ENCODE peak calls at places on chromosomes 16 and 17, in eight cellular contexts. U, F, S, R, T, E, I and C are unnamed samples.

GRCh38 chr17:82013341-82013740 is 9.3 kb downstream of the CENPX start:
- DNase-seq in S (no peak), T (no peak), F (no peak), U (peak; percentile 32), R (no peak), I (no peak), E (no peak), C (no peak)

GRCh38 chr17:74089869-74090464 is 113.5 kb upstream of the RPL38 start:
- DNase-seq in E (peak; percentile 53), F (no peak), I (no peak), S (peak; percentile 16), U (no peak), R (peak; percentile 8), T (peak; percentile 4), C (peak; percentile 1)

GRCh38 chr17:57918017-57918895 is 37.0 kb downstream of the CUEDC1 start:
- DNase-seq in F (no peak), T (no peak), R (no peak), E (no peak), S (peak; percentile 32), U (no peak), I (no peak), C (no peak)

GRCh38 chr16:89115216-89115949 is 21.7 kb downstream of the ACSF3 start:
- DNase-seq in F (no peak), E (peak; percentile 60), U (peak; percentile 30), R (peak; percentile 65), T (no peak), I (no peak), S (no peak), C (no peak)

GRCh38 chr17:75288784-75289121 is 480 bp downstream of the SLC25A19 start:
- DNase-seq in S (peak; percentile 14), E (peak; percentile 66), I (no peak), R (no peak), T (no peak), F (peak; percentile 66), U (peak; percentile 60), C (no peak)

GRCh38 chr16:20711277-20711911 is 13.9 kb upstream of the ACSM1 start:
- DNase-seq in T (no peak), I (no peak), S (no peak), R (no peak), F (no peak), U (no peak), E (no peak), C (no peak)

GRCh38 chr17:70017941-70018340 is 57.1 kb upstream of the KCNJ16 start:
- DNase-seq in R (no peak), U (no peak), F (no peak), E (no peak), I (no peak), T (no peak), S (no peak), C (no peak)

GRCh38 chr16:70508752-70509151 is 14.6 kb downstream of the COG4 start:
- DNase-seq in T (no peak), I (no peak), F (no peak), S (no peak), R (no peak), U (no peak), E (no peak), C (no peak)

GRCh38 chr16:14092579-14092978 is 21.5 kb downstream of the MRTFB start:
- DNase-seq in U (no peak), F (no peak), T (no peak), E (no peak), I (no peak), S (no peak), R (no peak), C (no peak)

GRCh38 chr16:55078699-55079415 is 148.2 kb downstream of the IRX5 start:
- DNase-seq in S (no peak), R (no peak), U (no peak), T (no peak), E (no peak), I (no peak), F (no peak), C (no peak)

GRCh38 chr16:75064403-75065148 is 52.0 kb downstream of the LDHD start:
- DNase-seq in I (no peak), U (no peak), E (no peak), F (no peak), S (peak; percentile 77), R (no peak), T (no peak), C (no peak)

GRCh38 chr17:57006040-57006439 is 28.1 kb downstream of the SCPEP1 start:
- DNase-seq in T (no peak), E (peak; percentile 59), R (no peak), S (no peak), U (no peak), F (no peak), I (no peak), C (no peak)

GRCh38 chr17:48841395-48841831 is 10.6 kb downstream of the CALCOCO2 start:
- DNase-seq in S (peak; percentile 51), R (peak; percentile 75), F (no peak), I (no peak), E (peak; percentile 48), T (peak; percentile 61), U (no peak), C (peak; percentile 55)

GRCh38 chr16:11916524-11917285 is 949 bp upstream of the GSPT1 start:
- DNase-seq in S (peak; percentile 56), E (peak; percentile 68), U (no peak), I (no peak), T (no peak), F (no peak), R (no peak), C (no peak)

GRCh38 chr16:74695450-74696422 is 4.9 kb downstream of the MLKL start:
- DNase-seq in I (peak; percentile 78), R (peak; percentile 94), E (peak; percentile 90), F (peak; percentile 29), T (peak; percentile 80), U (peak; percentile 76), S (peak; percentile 92), C (peak; percentile 83)

GRCh38 chr17:50181601-50182345 is 16.0 kb downstream of the SGCA start:
- DNase-seq in I (no peak), U (no peak), T (no peak), F (no peak), E (no peak), S (no peak), R (no peak), C (no peak)

GRCh38 chr17:76556759-76557367 is 17.0 kb downstream of the PRCD start:
- DNase-seq in I (no peak), U (no peak), E (peak; percentile 43), T (no peak), R (no peak), F (no peak), S (peak; percentile 56), C (no peak)

GRCh38 chr17:42784811-42785592 is 4.6 kb downstream of the WNK4 start:
- DNase-seq in I (no peak), E (no peak), S (no peak), R (no peak), F (no peak), U (no peak), T (no peak), C (no peak)

GRCh38 chr17:41965694-41966375 is 760 bp upstream of the CNP start:
- DNase-seq in R (no peak), E (peak; percentile 78), U (no peak), I (no peak), F (peak; percentile 89), S (peak; percentile 58), T (no peak), C (no peak)

GRCh38 chr17:78414178-78415162 is 36.0 kb downstream of the PGS1 start:
- DNase-seq in U (no peak), R (no peak), I (no peak), E (no peak), T (no peak), F (no peak), S (no peak), C (no peak)

GRCh38 chr17:29126268-29126923 is 53.8 kb downstream of the MYO18A start:
- DNase-seq in T (no peak), U (no peak), I (no peak), R (no peak), S (no peak), F (no peak), E (no peak), C (no peak)

GRCh38 chr16:87552772-87553171 is 49.5 kb upstream of the JPH3 start:
- DNase-seq in R (no peak), T (no peak), E (no peak), U (no peak), F (no peak), S (peak; percentile 57), I (no peak), C (no peak)

GRCh38 chr16:49856741-49857330 is 924 bp upstream of the ZNF423 start:
- DNase-seq in S (peak; percentile 70), R (peak; percentile 64), E (peak; percentile 83), F (peak; percentile 72), T (peak; percentile 32), I (no peak), U (peak; percentile 44), C (peak; percentile 36)

GRCh38 chr16:13036600-13036999 is 135.2 kb downstream of the SHISA9 start:
- DNase-seq in T (no peak), E (peak; percentile 64), I (no peak), F (no peak), U (no peak), R (peak; percentile 36), S (no peak), C (peak; percentile 10)